ENCODE peak calls at places on chromosomes 12 and 14, in nine cellular contexts. One of them, this sample, is unnamed. For H3K4me1, the result is how much of the 10 kb centered on the place peaks cover.

GRCh38 chr12:59067068-59067467 is 146.8 kb upstream of the LRIG3 start:
- ATAC-seq in CD8-positive, alpha-beta T cell: no peak
- ATAC-seq in foreskin keratinocyte: peak
- ATAC-seq in left lung: peak
- ATAC-seq in body of pancreas: peak
- ATAC-seq in mucosa of descending colon: peak
- ATAC-seq in pancreas: no peak
- ATAC-seq in naive thymus-derived CD4-positive, alpha-beta T cell: no peak
- ATAC-seq in lower lobe of right lung: no peak
- ATAC-seq in this sample: no peak

GRCh38 chr12:108447168-108447840 is 67.8 kb upstream of the FICD start:
- ATAC-seq in CD8-positive, alpha-beta T cell: no peak
- ATAC-seq in lower lobe of right lung: no peak
- ATAC-seq in left lung: no peak
- ATAC-seq in body of pancreas: no peak
- ATAC-seq in mucosa of descending colon: no peak
- ATAC-seq in naive thymus-derived CD4-positive, alpha-beta T cell: no peak
- ATAC-seq in foreskin keratinocyte: no peak
- ATAC-seq in pancreas: no peak
- ATAC-seq in this sample: no peak

GRCh38 chr14:66070542-66071319 is 415.4 kb upstream of the CCDC196 start:
- ATAC-seq in pancreas: no peak
- ATAC-seq in left lung: peak
- ATAC-seq in body of pancreas: no peak
- ATAC-seq in lower lobe of right lung: peak
- ATAC-seq in foreskin keratinocyte: peak
- ATAC-seq in naive thymus-derived CD4-positive, alpha-beta T cell: peak
- ATAC-seq in mucosa of descending colon: peak
- ATAC-seq in CD8-positive, alpha-beta T cell: peak
- ATAC-seq in this sample: no peak

GRCh38 chr14:73180385-73180805 is 44.1 kb downstream of the PSEN1 start:
- ATAC-seq in body of pancreas: peak
- ATAC-seq in left lung: peak
- ATAC-seq in foreskin keratinocyte: peak
- ATAC-seq in CD8-positive, alpha-beta T cell: no peak
- ATAC-seq in lower lobe of right lung: peak
- ATAC-seq in pancreas: peak
- ATAC-seq in naive thymus-derived CD4-positive, alpha-beta T cell: peak
- ATAC-seq in mucosa of descending colon: peak
- ATAC-seq in this sample: peak

GRCh38 chr12:3777206-3777809 is 24.4 kb upstream of the CRACR2A start:
- ATAC-seq in foreskin keratinocyte: peak
- ATAC-seq in naive thymus-derived CD4-positive, alpha-beta T cell: peak
- ATAC-seq in CD8-positive, alpha-beta T cell: peak
- ATAC-seq in body of pancreas: no peak
- ATAC-seq in mucosa of descending colon: peak
- ATAC-seq in lower lobe of right lung: no peak
- ATAC-seq in pancreas: peak
- ATAC-seq in left lung: peak
- ATAC-seq in this sample: no peak

GRCh38 chr14:93059917-93060545 is 55.7 kb downstream of the ITPK1 start:
- ATAC-seq in pancreas: no peak
- ATAC-seq in left lung: no peak
- ATAC-seq in CD8-positive, alpha-beta T cell: peak
- ATAC-seq in naive thymus-derived CD4-positive, alpha-beta T cell: no peak
- ATAC-seq in mucosa of descending colon: no peak
- ATAC-seq in body of pancreas: no peak
- ATAC-seq in foreskin keratinocyte: peak
- ATAC-seq in lower lobe of right lung: no peak
- ATAC-seq in this sample: no peak

GRCh38 chr14:96727980-96728717 is 69.0 kb upstream of the VRK1 start:
- ATAC-seq in naive thymus-derived CD4-positive, alpha-beta T cell: no peak
- ATAC-seq in mucosa of descending colon: no peak
- ATAC-seq in lower lobe of right lung: no peak
- ATAC-seq in foreskin keratinocyte: no peak
- ATAC-seq in pancreas: no peak
- ATAC-seq in body of pancreas: no peak
- ATAC-seq in left lung: no peak
- ATAC-seq in CD8-positive, alpha-beta T cell: no peak
- ATAC-seq in this sample: no peak

GRCh38 chr14:96105921-96106441 is 66.8 kb downstream of the C14orf132 start:
- ATAC-seq in body of pancreas: peak
- ATAC-seq in foreskin keratinocyte: peak
- ATAC-seq in lower lobe of right lung: peak
- ATAC-seq in left lung: peak
- ATAC-seq in pancreas: no peak
- ATAC-seq in naive thymus-derived CD4-positive, alpha-beta T cell: no peak
- ATAC-seq in mucosa of descending colon: peak
- ATAC-seq in CD8-positive, alpha-beta T cell: no peak
- ATAC-seq in this sample: peak

GRCh38 chr12:124295431-124296058 is 652 bp downstream of the RFLNA start:
- ATAC-seq in body of pancreas: no peak
- ATAC-seq in pancreas: no peak
- ATAC-seq in mucosa of descending colon: peak
- ATAC-seq in lower lobe of right lung: peak
- ATAC-seq in left lung: no peak
- ATAC-seq in naive thymus-derived CD4-positive, alpha-beta T cell: no peak
- ATAC-seq in CD8-positive, alpha-beta T cell: no peak
- ATAC-seq in foreskin keratinocyte: peak
- ATAC-seq in this sample: no peak

DNA sequence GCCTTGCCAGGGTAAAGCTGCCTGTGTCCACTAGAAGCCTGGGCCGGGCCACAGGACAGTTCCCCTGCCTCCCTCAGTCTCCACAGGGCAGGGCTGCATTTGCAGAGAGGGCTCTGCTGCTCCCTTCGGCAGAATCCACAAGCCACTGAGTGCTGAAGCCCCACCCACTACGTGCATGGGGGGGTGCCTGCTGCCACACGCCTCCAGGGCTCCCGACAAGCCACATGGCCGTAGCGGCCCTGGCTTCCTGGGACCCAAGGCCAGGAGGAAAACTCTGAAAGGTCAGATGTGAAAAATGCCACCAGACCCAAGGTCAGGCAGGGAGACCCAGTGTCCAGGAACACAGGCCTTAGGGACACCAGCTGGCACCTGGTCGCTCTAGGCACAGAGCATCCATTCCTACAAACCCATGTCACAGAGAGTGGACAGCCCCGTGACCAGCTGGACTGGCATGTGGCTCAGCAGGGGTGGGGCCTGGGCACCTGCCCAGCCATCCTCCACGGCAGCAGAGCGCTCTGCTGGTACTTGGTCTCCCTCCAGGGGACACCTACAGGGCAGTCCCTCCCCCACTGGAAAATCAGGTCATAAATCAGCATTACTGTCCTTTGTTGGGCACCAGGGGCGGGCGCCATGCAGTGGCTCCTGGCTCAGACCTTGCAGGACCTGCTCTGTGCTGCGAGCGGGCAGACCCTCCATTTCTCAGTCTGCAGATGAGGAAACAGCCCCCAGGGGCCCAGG is 42.9 kb downstream of the CCDC85C start:
- ATAC-seq in body of pancreas: peak
- ATAC-seq in naive thymus-derived CD4-positive, alpha-beta T cell: no peak
- ATAC-seq in left lung: peak
- ATAC-seq in foreskin keratinocyte: no peak
- ATAC-seq in CD8-positive, alpha-beta T cell: no peak
- ATAC-seq in lower lobe of right lung: peak
- ATAC-seq in mucosa of descending colon: peak
- ATAC-seq in pancreas: peak
- ATAC-seq in this sample: peak
- H3K4me1 ChIP-seq in body of pancreas: half or more
- H3K4me1 ChIP-seq in naive thymus-derived CD4-positive, alpha-beta T cell: under half
- H3K4me1 ChIP-seq in left lung: under half
- H3K4me1 ChIP-seq in foreskin keratinocyte: under half
- H3K4me1 ChIP-seq in CD8-positive, alpha-beta T cell: under half
- H3K4me1 ChIP-seq in lower lobe of right lung: under half
- H3K4me1 ChIP-seq in mucosa of descending colon: under half
- H3K4me1 ChIP-seq in pancreas: half or more
- H3K4me1 ChIP-seq in this sample: half or more

GRCh38 chr12:53173085-53173715 is 7.3 kb upstream of the ZNF740 start:
- ATAC-seq in lower lobe of right lung: no peak
- ATAC-seq in naive thymus-derived CD4-positive, alpha-beta T cell: no peak
- ATAC-seq in foreskin keratinocyte: peak
- ATAC-seq in body of pancreas: no peak
- ATAC-seq in mucosa of descending colon: no peak
- ATAC-seq in CD8-positive, alpha-beta T cell: no peak
- ATAC-seq in left lung: no peak
- ATAC-seq in pancreas: no peak
- ATAC-seq in this sample: no peak

GRCh38 chr12:53174881-53175491 is 5.5 kb upstream of the ZNF740 start:
- ATAC-seq in body of pancreas: peak
- ATAC-seq in lower lobe of right lung: peak
- ATAC-seq in left lung: peak
- ATAC-seq in mucosa of descending colon: peak
- ATAC-seq in foreskin keratinocyte: no peak
- ATAC-seq in naive thymus-derived CD4-positive, alpha-beta T cell: no peak
- ATAC-seq in pancreas: no peak
- ATAC-seq in CD8-positive, alpha-beta T cell: no peak
- ATAC-seq in this sample: peak

GRCh38 chr12:53179694-53180269 is 740 bp upstream of the ZNF740 start:
- ATAC-seq in mucosa of descending colon: peak
- ATAC-seq in CD8-positive, alpha-beta T cell: no peak
- ATAC-seq in pancreas: peak
- ATAC-seq in body of pancreas: peak
- ATAC-seq in left lung: peak
- ATAC-seq in lower lobe of right lung: peak
- ATAC-seq in naive thymus-derived CD4-positive, alpha-beta T cell: peak
- ATAC-seq in foreskin keratinocyte: peak
- ATAC-seq in this sample: peak

GRCh38 chr12:53180270-53180930 is at the start of the genes CSAD and ZNF740:
- ATAC-seq in CD8-positive, alpha-beta T cell: peak
- ATAC-seq in body of pancreas: peak
- ATAC-seq in lower lobe of right lung: peak
- ATAC-seq in pancreas: peak
- ATAC-seq in mucosa of descending colon: peak
- ATAC-seq in left lung: peak
- ATAC-seq in naive thymus-derived CD4-positive, alpha-beta T cell: peak
- ATAC-seq in foreskin keratinocyte: peak
- ATAC-seq in this sample: peak

DNA sequence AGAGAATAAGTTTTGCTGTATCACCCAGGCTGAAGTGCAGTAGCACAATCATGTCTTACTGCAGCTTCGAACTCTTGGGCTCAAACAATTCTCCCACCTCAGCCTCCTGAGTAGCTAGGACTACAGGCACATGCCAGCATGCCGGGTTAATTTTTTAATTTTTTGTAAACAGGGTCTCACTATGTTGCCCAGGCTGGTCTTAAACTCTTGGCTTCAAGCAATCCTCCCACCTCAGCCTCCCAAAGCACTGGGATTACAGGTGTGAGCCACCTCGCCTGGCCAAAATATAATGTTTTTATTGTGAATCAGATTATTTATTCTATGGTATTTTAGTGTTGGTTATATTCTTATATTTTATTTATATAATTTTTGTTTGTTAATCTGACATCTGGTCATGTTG is 3.8 kb upstream of the ZNF740 start:
- ATAC-seq in mucosa of descending colon: no peak
- ATAC-seq in body of pancreas: no peak
- ATAC-seq in foreskin keratinocyte: no peak
- ATAC-seq in naive thymus-derived CD4-positive, alpha-beta T cell: no peak
- ATAC-seq in CD8-positive, alpha-beta T cell: no peak
- ATAC-seq in lower lobe of right lung: no peak
- ATAC-seq in pancreas: no peak
- ATAC-seq in left lung: no peak
- ATAC-seq in this sample: no peak
- H3K4me1 ChIP-seq in mucosa of descending colon: under half
- H3K4me1 ChIP-seq in body of pancreas: under half
- H3K4me1 ChIP-seq in foreskin keratinocyte: under half
- H3K4me1 ChIP-seq in naive thymus-derived CD4-positive, alpha-beta T cell: under half
- H3K4me1 ChIP-seq in CD8-positive, alpha-beta T cell: under half
- H3K4me1 ChIP-seq in lower lobe of right lung: under half
- H3K4me1 ChIP-seq in pancreas: under half
- H3K4me1 ChIP-seq in left lung: under half
- H3K4me1 ChIP-seq in this sample: half or more

DNA sequence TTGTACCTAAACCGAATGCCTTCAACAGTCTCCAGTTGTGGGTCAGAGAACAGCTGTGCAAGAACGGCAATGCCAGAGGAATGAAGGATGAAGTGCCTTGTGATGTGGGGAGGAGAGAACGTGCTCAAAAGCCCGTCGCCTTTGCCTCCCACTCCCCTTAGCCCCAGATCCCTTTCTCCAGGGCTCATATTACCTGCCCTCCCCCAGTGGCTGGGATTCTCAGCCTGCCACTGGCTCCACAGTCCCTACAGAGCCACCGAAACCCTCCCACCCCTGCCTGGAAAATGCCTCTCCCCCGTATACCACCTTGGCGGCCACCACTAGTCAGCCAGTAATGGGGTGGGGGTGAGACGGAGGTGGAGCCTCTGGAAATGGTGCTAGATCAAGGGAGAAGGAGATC is 158.5 kb downstream of the ZFP36L1 start:
- ATAC-seq in left lung: no peak
- ATAC-seq in naive thymus-derived CD4-positive, alpha-beta T cell: no peak
- ATAC-seq in body of pancreas: no peak
- ATAC-seq in foreskin keratinocyte: no peak
- ATAC-seq in mucosa of descending colon: no peak
- ATAC-seq in lower lobe of right lung: no peak
- ATAC-seq in pancreas: no peak
- ATAC-seq in CD8-positive, alpha-beta T cell: no peak
- ATAC-seq in this sample: no peak
- H3K4me1 ChIP-seq in left lung: under half
- H3K4me1 ChIP-seq in naive thymus-derived CD4-positive, alpha-beta T cell: under half
- H3K4me1 ChIP-seq in body of pancreas: under half
- H3K4me1 ChIP-seq in foreskin keratinocyte: under half
- H3K4me1 ChIP-seq in mucosa of descending colon: under half
- H3K4me1 ChIP-seq in lower lobe of right lung: half or more
- H3K4me1 ChIP-seq in pancreas: under half
- H3K4me1 ChIP-seq in CD8-positive, alpha-beta T cell: under half
- H3K4me1 ChIP-seq in this sample: under half

GRCh38 chr14:87309557-87309956 is 683.4 kb downstream of the GALC start:
- ATAC-seq in lower lobe of right lung: no peak
- ATAC-seq in body of pancreas: no peak
- ATAC-seq in pancreas: no peak
- ATAC-seq in mucosa of descending colon: no peak
- ATAC-seq in left lung: no peak
- ATAC-seq in foreskin keratinocyte: no peak
- ATAC-seq in CD8-positive, alpha-beta T cell: no peak
- ATAC-seq in naive thymus-derived CD4-positive, alpha-beta T cell: no peak
- ATAC-seq in this sample: no peak

GRCh38 chr14:87305345-87305744 is 687.6 kb downstream of the GALC start:
- ATAC-seq in pancreas: no peak
- ATAC-seq in left lung: no peak
- ATAC-seq in body of pancreas: no peak
- ATAC-seq in naive thymus-derived CD4-positive, alpha-beta T cell: no peak
- ATAC-seq in CD8-positive, alpha-beta T cell: no peak
- ATAC-seq in lower lobe of right lung: no peak
- ATAC-seq in mucosa of descending colon: no peak
- ATAC-seq in foreskin keratinocyte: no peak
- ATAC-seq in this sample: no peak

GRCh38 chr14:87306770-87307169 is 686.2 kb downstream of the GALC start:
- ATAC-seq in naive thymus-derived CD4-positive, alpha-beta T cell: no peak
- ATAC-seq in pancreas: no peak
- ATAC-seq in foreskin keratinocyte: peak
- ATAC-seq in left lung: no peak
- ATAC-seq in lower lobe of right lung: no peak
- ATAC-seq in mucosa of descending colon: no peak
- ATAC-seq in body of pancreas: no peak
- ATAC-seq in CD8-positive, alpha-beta T cell: no peak
- ATAC-seq in this sample: no peak

DNA sequence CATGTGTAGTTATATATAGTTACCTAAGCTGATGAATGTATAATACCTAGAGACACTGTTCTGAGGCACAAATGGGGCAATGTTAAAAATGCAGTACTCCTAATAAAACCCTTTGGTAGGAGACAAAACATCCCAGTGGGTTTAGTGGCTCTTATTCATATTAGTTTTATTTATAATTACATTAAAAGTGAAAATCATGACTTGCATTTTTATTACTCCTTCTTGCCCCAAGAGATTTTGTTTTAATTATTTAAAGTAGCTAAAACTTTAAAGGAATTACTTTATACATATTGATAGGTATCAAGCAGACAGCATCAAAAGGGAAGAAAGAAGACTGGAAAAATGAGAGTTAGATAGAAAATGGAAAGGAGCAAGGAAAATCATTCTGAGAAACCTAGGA is 688.6 kb downstream of the GALC start:
- ATAC-seq in mucosa of descending colon: no peak
- ATAC-seq in foreskin keratinocyte: no peak
- ATAC-seq in lower lobe of right lung: no peak
- ATAC-seq in left lung: no peak
- ATAC-seq in pancreas: no peak
- ATAC-seq in body of pancreas: no peak
- ATAC-seq in CD8-positive, alpha-beta T cell: no peak
- ATAC-seq in naive thymus-derived CD4-positive, alpha-beta T cell: no peak
- ATAC-seq in this sample: no peak
- H3K4me1 ChIP-seq in mucosa of descending colon: under half
- H3K4me1 ChIP-seq in foreskin keratinocyte: under half
- H3K4me1 ChIP-seq in lower lobe of right lung: under half
- H3K4me1 ChIP-seq in left lung: under half
- H3K4me1 ChIP-seq in pancreas: under half
- H3K4me1 ChIP-seq in body of pancreas: under half
- H3K4me1 ChIP-seq in CD8-positive, alpha-beta T cell: under half
- H3K4me1 ChIP-seq in naive thymus-derived CD4-positive, alpha-beta T cell: under half
- H3K4me1 ChIP-seq in this sample: under half

This sample was measured in gastroesophageal sphincter.